ENCODE peak calls at places on chromosomes 1 and 21, in four cellular contexts. T is astrocyte of the cerebellum, O is endothelial cell of umbilical vein, N is HFF-Myc. F is an unnamed sample.

GRCh38 chr1:1349256-1350012 is at the start of gene DVL1:
- DNase-seq in T (no peak), O (peak; percentile 35), N (no peak), F (no peak)

GRCh38 chr1:53947172-53947835 is 1.2 kb downstream of the LRRC42 start:
- DNase-seq in T (no peak), O (no peak), N (no peak), F (no peak)

GRCh38 chr1:218344814-218345672 is at the start of gene TGFB2:
- DNase-seq in T (peak; percentile 69), O (peak; percentile 93), N (no peak), F (peak; percentile 51)

GRCh38 chr1:243213045-243213787 is 41.9 kb downstream of the CEP170 start:
- DNase-seq in T (no peak), O (no peak), N (no peak), F (peak; percentile 57)

GRCh38 chr1:9289724-9290493 is 2.8 kb upstream of the SPSB1 start:
- DNase-seq in T (no peak), O (no peak), N (no peak), F (no peak)

GRCh38 chr1:223670458-223671159 is 5.1 kb upstream of the CAPN8 start:
- DNase-seq in T (no peak), O (peak; percentile 12), N (no peak), F (no peak)

GRCh38 chr1:224804220-224804619 is 125.3 kb upstream of the DNAH14 start:
- DNase-seq in T (no peak), O (no peak), N (no peak), F (no peak)

GRCh38 chr21:25734654-25735220 is at the start of the genes ATP5PF and GABPA:
- DNase-seq in T (peak; percentile 97), O (peak; percentile 98), N (peak; percentile 95), F (peak; percentile 90)

GRCh38 chr1:52141513-52142219 is at the start of gene ZFYVE9:
- DNase-seq in T (peak; percentile 53), O (peak; percentile 79), N (no peak), F (no peak)

GRCh38 chr1:52139817-52140540 is 1.9 kb upstream of the ZFYVE9 start:
- DNase-seq in T (peak; percentile 47), O (peak; percentile 93), N (peak; percentile 31), F (no peak)

GRCh38 chr1:52140633-52141512 is 1.0 kb upstream of the ZFYVE9 start:
- DNase-seq in T (no peak), O (peak; percentile 29), N (no peak), F (no peak)

GRCh38 chr1:52145137-52145536 is 3.2 kb downstream of the ZFYVE9 start:
- DNase-seq in T (no peak), O (no peak), N (no peak), F (no peak)

DNA sequence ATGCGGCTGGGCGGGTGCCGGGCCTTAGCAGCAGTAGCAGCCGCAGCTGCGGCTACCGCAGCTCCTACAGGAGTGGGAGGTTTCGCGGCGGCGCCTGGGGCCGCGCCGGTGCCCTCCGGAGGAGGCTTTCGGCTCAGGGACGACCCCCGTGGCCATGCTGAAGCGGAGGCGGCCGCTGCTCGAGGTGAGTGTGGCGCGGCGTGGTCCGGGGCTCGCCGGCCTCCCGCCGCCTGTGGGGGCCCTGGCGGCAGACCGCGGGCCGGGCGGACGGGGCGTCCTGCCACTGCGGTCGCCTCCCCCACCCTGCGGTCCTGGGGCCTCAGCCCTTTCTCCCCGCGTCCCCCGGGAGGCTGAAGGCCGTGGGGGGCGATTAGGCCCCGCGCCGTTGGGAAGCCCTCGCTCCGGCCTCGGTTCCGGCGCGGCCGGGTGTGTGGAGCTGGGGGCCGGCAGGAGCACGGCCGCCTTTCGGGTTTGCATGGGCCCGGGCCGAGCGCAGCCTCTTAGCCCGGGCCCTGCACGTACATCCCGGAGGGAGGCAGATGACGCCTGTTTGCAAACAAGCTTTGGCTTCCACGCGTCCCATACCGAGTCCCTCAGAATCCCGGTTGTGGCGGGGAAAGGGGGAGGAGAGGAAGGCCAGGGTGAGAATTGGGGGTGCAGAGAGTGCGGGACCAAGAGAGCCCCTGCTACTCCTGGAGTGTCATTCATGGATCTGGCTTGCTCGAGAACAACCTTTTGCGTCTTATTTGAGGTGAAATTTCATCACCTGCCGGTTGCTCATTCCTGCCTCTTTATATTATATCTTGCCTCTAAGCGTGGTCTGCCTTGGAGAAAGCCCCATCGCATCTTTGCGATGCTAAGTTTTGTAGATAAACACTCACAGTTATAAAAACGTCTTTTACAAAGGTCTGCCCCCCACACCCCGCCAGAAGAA is 598 bp downstream of the ZFYVE9 start:
- DNase-seq in T (peak; percentile 23), O (peak; percentile 69), N (no peak), F (no peak)
- TF ChIP-seq CTCF in T (no peak), O (no peak), N (no peak), F (no peak)

DNA sequence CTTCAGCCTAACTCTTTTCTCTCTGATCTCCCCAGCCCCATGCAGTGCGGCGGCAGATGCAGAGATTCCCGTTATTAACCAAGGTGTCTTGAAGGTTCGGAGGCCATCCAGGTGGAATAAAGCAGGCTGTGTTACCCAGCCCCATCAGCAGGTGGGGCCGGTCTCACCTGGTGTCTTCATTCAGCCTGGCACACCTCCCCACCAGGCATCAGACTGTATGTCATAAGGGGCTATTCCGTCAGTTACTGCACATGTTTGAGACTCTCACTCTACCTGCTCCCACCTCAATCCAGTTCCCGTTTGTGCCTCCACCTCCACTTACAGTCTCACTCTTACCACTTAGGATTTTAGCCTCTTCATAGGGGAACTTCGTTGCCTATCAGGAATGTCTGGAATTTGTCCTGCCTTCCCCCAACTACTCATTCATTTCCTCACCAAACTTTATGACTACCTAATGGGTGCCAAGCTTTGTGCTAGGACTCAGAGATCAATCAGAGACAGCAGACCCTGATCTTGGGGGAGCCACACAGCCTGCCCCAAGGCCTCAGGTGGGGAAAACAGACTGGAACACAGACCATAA is 170.2 kb downstream of the PLPP3 start:
- DNase-seq in T (no peak), O (no peak), N (no peak), F (no peak)
- TF ChIP-seq CTCF in T (no peak), O (no peak), N (peak; percentile 22), F (peak; percentile 31)

GRCh38 chr1:19395678-19396192 is 83.6 kb downstream of the SLC66A1 start:
- DNase-seq in T (no peak), O (no peak), N (peak; percentile 78), F (peak; percentile 78)
- TF ChIP-seq CTCF in T (peak; percentile 11), O (no peak), N (peak; percentile 3), F (peak; percentile 49)

GRCh38 chr1:18091660-18092446 is 15.7 kb upstream of the IGSF21 start:
- DNase-seq in T (peak; percentile 31), O (no peak), N (peak; percentile 2), F (peak; percentile 24)

GRCh38 chr1:18093646-18094045 is 14.0 kb upstream of the IGSF21 start:
- DNase-seq in T (no peak), O (no peak), N (no peak), F (no peak)

GRCh38 chr1:18097206-18097605 is 10.4 kb upstream of the IGSF21 start:
- DNase-seq in T (no peak), O (no peak), N (no peak), F (no peak)

GRCh38 chr1:18093193-18093592 is 14.4 kb upstream of the IGSF21 start:
- DNase-seq in T (no peak), O (no peak), N (no peak), F (no peak)

DNA sequence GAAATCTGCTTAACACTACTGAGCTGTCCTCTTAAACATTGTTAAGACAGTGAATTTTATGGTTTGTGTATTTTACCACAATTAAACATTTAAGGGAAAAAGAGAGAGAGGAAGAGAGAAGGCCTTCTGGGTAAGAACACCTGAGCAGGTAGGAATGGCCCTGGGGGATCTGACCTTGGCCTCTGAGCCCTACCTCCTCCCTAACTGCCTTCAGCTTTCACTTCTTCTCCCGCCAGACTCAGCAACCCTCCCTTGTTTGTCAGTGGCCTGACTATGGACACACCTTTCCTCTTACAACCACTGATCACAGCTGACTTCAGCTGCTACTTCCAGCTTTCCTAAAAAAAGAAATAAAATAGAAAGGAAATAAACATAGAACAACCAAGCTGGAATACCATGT is 13.5 kb upstream of the IGSF21 start:
- DNase-seq in T (no peak), O (no peak), N (no peak), F (no peak)
- TF ChIP-seq CTCF in T (no peak), O (no peak), N (no peak), F (no peak)

DNA sequence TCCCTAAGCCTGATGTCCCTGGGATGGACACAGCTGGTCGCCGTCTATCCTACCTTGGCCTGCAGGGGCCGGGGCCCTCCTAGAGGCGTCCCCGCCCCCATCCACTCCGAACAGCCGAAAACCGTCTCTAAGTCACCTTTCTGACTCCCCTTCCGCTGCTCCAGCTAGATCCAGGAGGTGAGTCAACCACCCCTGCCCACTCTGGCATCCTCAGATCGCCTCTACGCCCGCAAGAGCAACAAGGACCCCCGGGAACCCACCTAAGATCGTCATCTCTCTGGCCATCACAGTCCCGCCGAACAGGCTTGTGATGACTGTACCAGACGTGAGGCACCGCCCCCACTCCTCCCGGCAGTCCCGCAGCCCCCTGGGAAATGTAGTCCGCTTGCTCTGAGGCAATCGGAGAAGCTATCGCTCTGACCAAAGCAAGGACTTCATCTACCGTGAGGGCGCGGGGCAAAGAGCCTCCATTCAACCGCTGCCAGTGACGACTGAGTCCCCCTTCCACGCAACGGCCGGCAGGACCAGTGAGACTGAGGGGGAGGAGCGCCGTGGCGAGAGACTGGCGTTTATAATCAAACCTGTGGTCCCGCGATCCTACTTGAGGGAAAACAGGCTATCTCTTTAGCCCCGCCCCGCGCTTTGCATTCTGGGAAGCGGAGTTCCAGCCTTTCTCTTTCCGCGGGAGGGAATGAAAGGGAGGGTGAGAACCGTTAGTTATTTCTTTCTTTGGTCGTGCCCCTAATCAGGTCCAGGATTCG is at the start of gene HSPA13:
- DNase-seq in T (peak; percentile 100), O (peak; percentile 100), N (peak; percentile 98), F (peak; percentile 99)
- TF ChIP-seq CTCF in T (no peak), O (peak; percentile 14), N (no peak), F (peak; percentile 10)

DNA sequence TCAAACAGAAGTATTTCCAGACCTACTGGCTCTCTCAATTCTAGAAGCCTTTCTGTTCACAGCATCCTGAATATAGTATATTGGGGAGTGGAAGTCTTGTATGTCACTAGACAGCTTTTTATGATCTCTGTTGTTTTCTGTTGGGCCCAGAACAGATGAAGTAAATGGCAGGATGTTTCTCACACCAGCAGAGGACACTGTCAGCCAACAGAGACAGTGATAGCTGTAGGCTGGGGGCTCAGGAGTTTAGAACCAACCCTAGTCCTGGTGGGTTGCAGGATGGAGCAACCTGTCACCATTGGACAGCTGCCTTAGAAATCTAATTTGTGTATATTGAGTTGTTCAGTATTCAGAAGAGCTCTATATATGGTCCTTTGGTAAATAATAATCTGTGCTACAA is 16.9 kb downstream of the AGO1 start:
- DNase-seq in T (no peak), O (peak; percentile 12), N (no peak), F (no peak)
- TF ChIP-seq CTCF in T (peak; percentile 24), O (peak; percentile 15), N (no peak), F (no peak)

GRCh38 chr1:81259620-81260411 is 540.9 kb upstream of the ADGRL2 start:
- DNase-seq in T (no peak), O (no peak), N (no peak), F (no peak)
- TF ChIP-seq CTCF in T (no peak), O (no peak), N (no peak), F (no peak)

DNA sequence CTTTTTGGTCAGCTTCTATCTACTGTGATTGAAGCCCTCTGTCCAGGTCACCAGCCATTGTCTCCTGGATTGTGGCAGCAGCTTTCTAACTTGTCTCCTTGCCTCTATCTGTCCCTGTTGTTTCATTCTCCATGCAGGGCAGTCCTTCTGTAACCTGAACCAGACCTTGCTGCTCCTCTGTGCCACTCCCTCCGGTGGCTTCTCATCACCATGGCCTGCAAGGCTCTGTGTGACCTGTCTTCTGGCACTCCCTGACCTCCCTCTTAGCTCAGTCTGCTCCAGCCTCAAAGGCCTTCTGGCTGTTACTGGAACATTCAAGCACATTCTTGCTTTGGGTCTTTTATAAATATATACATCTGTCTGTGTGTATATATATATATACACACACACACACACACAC is 21.0 kb upstream of the JUN start:
- DNase-seq in T (no peak), O (no peak), N (no peak), F (no peak)
- TF ChIP-seq CTCF in T (no peak), O (no peak), N (no peak), F (no peak)